ENCODE peak calls at places on chromosomes 13 and 19, in ten cellular contexts. P is AG04450; D is activated gamma-delta T cell treated with Interleukin-2 at 50 U/mL for 16 hours; B is SHP77; Q is psoas muscle; R is H4; W is SK-N-DZ; A is activated CD4-positive, alpha-beta T cell treated with anti-CD3 and anti-CD28 coated beads for 1 hour; V is lung; S is activated naive CD4-positive, alpha-beta T cell. M is an unnamed sample.

GRCh38 chr19:41310031-41310831 is at the start of gene CCDC97:
- DNase-seq in P (peak), D (peak), B (peak), Q (peak), R (peak), W (peak), A (peak), V (peak), S (peak), M (peak)

GRCh38 chr13:41028051-41028450 is 8.9 kb upstream of the ELF1 start:
- DNase-seq in P (no peak), D (no peak), B (no peak), Q (no peak), R (no peak), W (no peak), A (no peak), V (no peak), S (no peak), M (no peak)

GRCh38 chr19:12521996-12522395 is 29.3 kb downstream of the ZNF564 start:
- DNase-seq in P (no peak), D (no peak), B (no peak), Q (no peak), R (no peak), W (no peak), A (no peak), V (no peak), S (no peak), M (no peak)

GRCh38 chr19:17136617-17137016 is 61.0 kb downstream of the MYO9B start:
- DNase-seq in P (no peak), D (no peak), B (no peak), Q (no peak), R (no peak), W (no peak), A (no peak), V (no peak), S (no peak), M (no peak)

GRCh38 chr13:107069107-107069776 is 501.3 kb upstream of the ARGLU1 start:
- DNase-seq in P (no peak), D (no peak), B (no peak), Q (no peak), R (peak), W (peak), A (no peak), V (no peak), S (no peak), M (no peak)

GRCh38 chr13:25455146-25455545 is 83.4 kb downstream of the ATP8A2 start:
- DNase-seq in P (no peak), D (no peak), B (no peak), Q (no peak), R (no peak), W (no peak), A (no peak), V (peak), S (no peak), M (no peak)

GRCh38 chr19:900302-901111 is 7.2 kb downstream of the RNU6-9 start:
- DNase-seq in P (no peak), D (no peak), B (no peak), Q (peak), R (no peak), W (no peak), A (no peak), V (no peak), S (peak), M (no peak)

GRCh38 chr19:13985771-13986347 is 20.3 kb downstream of the RFX1 start:
- DNase-seq in P (no peak), D (no peak), B (no peak), Q (no peak), R (no peak), W (no peak), A (no peak), V (no peak), S (no peak), M (no peak)

GRCh38 chr13:29301027-29301426 is 294.5 kb downstream of the SLC7A1 start:
- DNase-seq in P (no peak), D (no peak), B (no peak), Q (no peak), R (no peak), W (no peak), A (no peak), V (no peak), S (no peak), M (no peak)

GRCh38 chr13:46603165-46603603 is 50.2 kb downstream of the LRCH1 start:
- DNase-seq in P (no peak), D (no peak), B (no peak), Q (no peak), R (no peak), W (no peak), A (no peak), V (no peak), S (no peak), M (no peak)

GRCh38 chr19:4524808-4525562 is 6.7 kb upstream of the PLIN4 start:
- DNase-seq in P (no peak), D (peak), B (peak), Q (peak), R (no peak), W (peak), A (peak), V (peak), S (peak), M (no peak)

GRCh38 chr13:45873491-45874360 is 22.2 kb upstream of the SIAH3 start:
- DNase-seq in P (no peak), D (no peak), B (no peak), Q (no peak), R (no peak), W (no peak), A (no peak), V (no peak), S (no peak), M (no peak)

GRCh38 chr19:2015611-2015950 is at the start of gene BTBD2:
- DNase-seq in P (peak), D (no peak), B (peak), Q (peak), R (peak), W (no peak), A (peak), V (peak), S (peak), M (peak)

M was measured in ureter.